ENCODE peak calls at places on chromosomes 12 and 14, in four cellular contexts. B is lower leg skin, R is A549, J is uterus. S is an unnamed sample.

GRCh38 chr12:117850048-117850447 is 118.7 kb downstream of the KSR2 start:
- DNase-seq in J (no peak), B (no peak), R (peak), S (peak)

GRCh38 chr12:132610051-132610759 is at the start of gene LRCOL1:
- DNase-seq in B (no peak), R (no peak), J (no peak), S (no peak)

GRCh38 chr14:45048385-45048784 is 35.5 kb upstream of the PRPF39 start:
- DNase-seq in R (no peak), B (no peak), J (no peak), S (no peak)

GRCh38 chr14:47715330-47715729 is 39.9 kb upstream of the MDGA2 start:
- DNase-seq in J (no peak), B (no peak), R (no peak), S (no peak)

GRCh38 chr12:78931466-78931990 is 67.0 kb downstream of the SYT1 start:
- DNase-seq in J (no peak), B (no peak), R (no peak), S (no peak)

GRCh38 chr14:102187583-102188001 is 47.9 kb downstream of the WDR20 start:
- DNase-seq in J (no peak), B (no peak), R (no peak), S (no peak)

GRCh38 chr12:54002915-54003339 is 3.0 kb downstream of the HOXC9 start:
- DNase-seq in J (no peak), R (no peak), B (no peak), S (no peak)

GRCh38 chr12:99498756-99499155 is 148.8 kb upstream of the GARIN6 start:
- DNase-seq in J (no peak), R (peak), B (no peak), S (peak)

GRCh38 chr14:54356172-54356571 is 40.6 kb upstream of the CDKN3 start:
- DNase-seq in R (no peak), J (no peak), B (no peak), S (no peak)

GRCh38 chr12:69154585-69155363 is 84.6 kb upstream of the CPSF6 start:
- DNase-seq in R (peak), B (peak), J (peak), S (no peak)

GRCh38 chr12:132924356-132924755 is 31.8 kb downstream of the ZNF605 start:
- DNase-seq in J (no peak), R (no peak), B (no peak), S (no peak)

GRCh38 chr14:46417066-46417465 is 234.5 kb downstream of the RPL10L start:
- DNase-seq in R (no peak), J (no peak), B (no peak), S (no peak)

GRCh38 chr12:95637471-95638155 is 86.3 kb upstream of the USP44 start:
- DNase-seq in B (no peak), J (no peak), R (no peak), S (peak)

GRCh38 chr12:49298160-49298559 is 3.2 kb downstream of the PRPH start:
- DNase-seq in J (no peak), R (no peak), B (no peak), S (no peak)

GRCh38 chr12:39621670-39622069 is 2.1 kb upstream of the ABCD2 start:
- DNase-seq in B (no peak), J (no peak), R (no peak), S (no peak)

GRCh38 chr12:91023326-91024004 is 18.7 kb upstream of the EPYC start:
- DNase-seq in R (no peak), J (no peak), B (no peak), S (peak)

GRCh38 chr12:92234533-92234932 is 88.9 kb upstream of the BTG1 start:
- DNase-seq in R (no peak), B (no peak), J (no peak), S (no peak)

GRCh38 chr12:24776856-24777255 is 172.0 kb downstream of the BCAT1 start:
- DNase-seq in R (no peak), J (no peak), B (no peak), S (no peak)

GRCh38 chr12:91928501-91928900 is 217.1 kb downstream of the BTG1 start:
- DNase-seq in B (no peak), J (no peak), R (no peak), S (no peak)

GRCh38 chr14:92613008-92613658 is 99.6 kb downstream of the RIN3 start:
- DNase-seq in B (no peak), R (no peak), J (no peak), S (peak)

GRCh38 chr12:128810182-128811127 is 13.3 kb downstream of the SLC15A4 start:
- DNase-seq in J (no peak), B (no peak), R (no peak), S (no peak)

GRCh38 chr12:104137175-104137901 is 672 bp downstream of the NFYB start:
- DNase-seq in J (peak), B (no peak), R (peak), S (peak)
- TF ChIP-seq POLR2A in J (no peak), B (no peak), R (peak), S (peak)

DNA sequence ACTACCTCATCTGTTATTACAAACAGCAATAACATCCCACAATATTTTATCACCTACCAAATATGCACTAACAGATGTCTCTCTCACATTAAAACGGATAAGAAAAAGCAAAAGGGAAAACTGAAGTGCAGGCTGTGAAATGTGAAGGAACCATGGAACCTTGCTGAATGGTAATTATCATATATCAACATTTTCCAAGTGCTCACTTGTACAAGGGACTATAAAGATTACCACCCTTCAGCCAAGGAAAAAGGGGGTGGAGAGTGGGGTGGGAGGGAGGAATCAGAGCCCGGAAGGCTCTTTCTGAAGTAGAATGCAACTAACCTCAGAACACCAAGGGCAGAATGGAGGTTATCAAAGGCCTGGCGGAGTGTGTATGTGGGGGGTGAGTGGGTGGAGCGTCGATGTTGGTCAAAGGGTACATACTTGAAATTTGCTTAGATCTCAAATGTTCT is 1.2 kb downstream of the SNX6 start:
- DNase-seq in B (peak), R (no peak), J (no peak), S (no peak)
- TF ChIP-seq POLR2A in B (no peak), R (no peak), J (no peak), S (no peak)

DNA sequence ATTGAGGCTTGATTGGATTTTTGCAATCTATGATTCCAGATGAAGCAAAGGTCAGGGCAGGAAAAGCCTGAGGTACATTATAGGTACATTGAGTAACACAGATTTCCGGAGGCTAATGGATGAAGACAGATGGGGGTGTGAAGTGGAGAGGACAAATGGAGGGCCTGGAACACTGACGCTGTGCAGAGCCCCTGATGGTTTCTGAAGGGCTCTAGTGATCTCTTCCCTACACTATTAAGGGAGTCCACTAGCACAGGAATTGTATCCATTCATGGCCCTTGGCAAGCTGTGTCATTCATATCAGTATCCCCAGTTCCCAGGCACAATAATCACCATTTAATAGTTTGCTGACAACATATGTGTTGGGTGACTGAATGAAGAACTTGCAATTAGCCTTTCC is 284.8 kb downstream of the ITPR2 start:
- DNase-seq in R (no peak), J (no peak), B (no peak), S (no peak)
- TF ChIP-seq POLR2A in R (no peak), J (no peak), B (no peak), S (no peak)

DNA sequence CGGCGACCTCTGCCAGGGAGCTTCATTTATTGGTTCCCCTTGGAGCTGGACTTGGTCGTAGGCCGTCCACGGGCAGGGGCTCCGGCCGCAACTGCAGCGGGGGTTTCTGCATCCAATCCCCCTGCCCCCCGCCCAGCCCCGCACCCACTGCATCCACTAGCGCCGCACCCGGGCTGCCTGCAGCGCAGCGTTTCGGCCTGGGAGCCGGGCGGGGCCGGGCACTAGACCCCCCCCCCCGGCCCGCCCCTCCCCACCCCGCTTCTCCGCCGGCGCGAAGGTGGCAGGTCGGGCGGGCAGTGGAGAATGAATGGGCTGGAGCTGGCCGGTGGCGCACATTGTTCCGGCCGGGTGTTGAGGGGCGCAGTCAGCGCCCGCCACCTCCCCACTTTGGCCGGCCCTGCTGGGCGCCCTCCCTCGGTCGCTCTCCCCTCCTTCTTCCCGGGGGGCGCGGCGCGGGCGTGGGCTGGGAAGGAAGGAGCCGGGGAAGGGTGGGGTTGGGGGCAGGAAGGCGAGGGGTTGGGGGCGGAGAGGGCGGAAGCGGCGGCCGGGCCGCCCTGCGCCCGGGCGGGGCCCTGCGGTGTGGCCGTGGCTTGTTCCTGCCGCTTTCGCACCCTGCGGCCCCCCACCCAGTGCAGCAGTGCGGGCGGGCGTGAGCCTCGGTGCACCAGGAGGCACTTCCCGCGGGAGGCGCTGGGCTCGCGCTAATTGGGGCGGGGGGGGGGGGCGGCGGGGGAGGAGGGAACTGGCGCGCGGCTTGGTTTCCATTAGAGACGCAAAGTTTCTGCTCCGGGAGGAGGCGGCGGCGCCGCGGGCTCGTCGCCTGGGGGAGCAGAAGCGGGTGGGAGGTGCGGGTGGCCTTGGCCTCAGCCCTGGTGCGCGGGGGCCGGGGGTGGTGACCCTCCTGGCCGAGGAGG is 829 bp downstream of the CALM1 start:
- DNase-seq in J (peak), R (peak), B (peak), S (peak)
- TF ChIP-seq POLR2A in J (no peak), R (peak), B (no peak), S (peak)

GRCh38 chr14:63745858-63746425 is 18.1 kb upstream of the SGPP1 start:
- DNase-seq in B (no peak), J (no peak), R (no peak), S (no peak)
- TF ChIP-seq POLR2A in B (no peak), J (no peak), R (no peak), S (no peak)

GRCh38 chr12:8697476-8698131 is at the start of gene RIMKLB:
- DNase-seq in R (peak), B (peak), J (peak), S (peak)
- TF ChIP-seq POLR2A in R (peak), B (peak), J (peak), S (peak)

S was measured in H54.